ENCODE peak calls at places on chromosomes 2 and 18, in seven cellular contexts. W is endothelial cell of umbilical vein, T is A549, I is upper lobe of left lung, C is adrenal gland, R is body of pancreas, J is HCT116. A is an unnamed sample.

GRCh38 chr2:236641051-236641450 is 71.4 kb downstream of the ACKR3 start:
- DNase-seq in T (no peak), J (no peak), I (no peak), C (no peak), R (no peak), W (no peak), A (no peak)

GRCh38 chr18:79528846-79529245 is 133.1 kb downstream of the NFATC1 start:
- DNase-seq in R (peak; percentile 58), J (peak; percentile 21), C (peak; percentile 47), T (peak; percentile 62), W (peak; percentile 80), I (no peak), A (peak; percentile 88)

GRCh38 chr2:129823044-129823443 is 156.4 kb upstream of the RAB6C start:
- DNase-seq in R (no peak), J (no peak), W (no peak), I (no peak), C (no peak), T (no peak), A (no peak)

GRCh38 chr2:130972410-130972809 is 120.8 kb downstream of the FAM168B start:
- DNase-seq in C (no peak), T (no peak), J (peak; percentile 73), R (no peak), I (no peak), W (no peak), A (no peak)

GRCh38 chr2:11863513-11864328 is 117.3 kb downstream of the LPIN1 start:
- DNase-seq in I (peak; percentile 86), T (peak; percentile 73), R (peak; percentile 82), J (peak; percentile 71), W (peak; percentile 88), C (peak; percentile 95), A (peak; percentile 71)

GRCh38 chr2:220660277-220661155 is 911.6 kb downstream of the EPHA4 start:
- DNase-seq in J (no peak), C (no peak), R (no peak), W (no peak), I (no peak), T (no peak), A (no peak)

GRCh38 chr2:214987261-214987660 is 151.2 kb downstream of the ABCA12 start:
- DNase-seq in J (no peak), W (no peak), C (no peak), T (no peak), R (no peak), I (no peak), A (no peak)

GRCh38 chr2:69535739-69536374 is 98.6 kb upstream of the NFU1 start:
- DNase-seq in R (peak; percentile 4), T (no peak), J (no peak), W (no peak), C (no peak), I (no peak), A (no peak)

GRCh38 chr2:121960251-121960650 is 204.8 kb downstream of the TSN start:
- DNase-seq in T (no peak), R (no peak), W (no peak), J (no peak), I (no peak), C (no peak), A (no peak)

GRCh38 chr2:197793456-197793855 is 8.3 kb upstream of the BOLL start:
- DNase-seq in J (no peak), C (no peak), T (no peak), I (no peak), W (no peak), R (no peak), A (no peak)

GRCh38 chr2:164495491-164496223 is 125.6 kb downstream of the GRB14 start:
- DNase-seq in C (no peak), T (peak; percentile 72), R (no peak), J (peak; percentile 23), W (peak; percentile 44), I (no peak), A (peak; percentile 24)

GRCh38 chr2:66364495-66364992 is 70.4 kb upstream of the MEIS1 start:
- DNase-seq in R (peak; percentile 16), W (no peak), I (no peak), T (no peak), C (peak; percentile 25), J (no peak), A (peak; percentile 33)

GRCh38 chr2:161426788-161427412 is 10.8 kb downstream of the TBR1 start:
- DNase-seq in C (no peak), J (no peak), T (no peak), W (peak; percentile 39), R (no peak), I (no peak), A (no peak)

GRCh38 chr2:170771049-170771937 is 1.1 kb downstream of the ERICH2 start:
- DNase-seq in I (peak; percentile 34), R (no peak), C (no peak), W (no peak), J (peak; percentile 7), T (peak; percentile 35), A (peak; percentile 6)

GRCh38 chr2:218546012-218546411 is 22.1 kb downstream of the USP37 start:
- DNase-seq in R (no peak), C (no peak), W (no peak), I (no peak), T (no peak), J (no peak), A (no peak)

GRCh38 chr2:238729261-238729935 is 118.5 kb upstream of the TWIST2 start:
- DNase-seq in C (no peak), I (no peak), J (no peak), W (no peak), T (no peak), R (no peak), A (no peak)

GRCh38 chr2:238727585-238728321 is 120.1 kb upstream of the TWIST2 start:
- DNase-seq in C (no peak), W (no peak), R (no peak), I (no peak), T (no peak), J (no peak), A (peak; percentile 49)

GRCh38 chr2:238730001-238730669 is 117.8 kb upstream of the TWIST2 start:
- DNase-seq in I (no peak), J (no peak), T (no peak), W (no peak), R (no peak), C (no peak), A (no peak)

GRCh38 chr2:238728322-238729260 is 119.3 kb upstream of the TWIST2 start:
- DNase-seq in W (no peak), J (no peak), I (no peak), R (no peak), C (no peak), T (no peak), A (peak; percentile 25)

GRCh38 chr2:238731961-238732360 is 115.9 kb upstream of the TWIST2 start:
- DNase-seq in I (peak; percentile 8), T (no peak), W (no peak), J (no peak), R (no peak), C (no peak), A (no peak)
- H3K4me1 ChIP-seq in I (no peaks in the 10 kb centered on the region), T (no peaks in the 10 kb centered on the region), W (no peaks in the 10 kb centered on the region), J (no peaks in the 10 kb centered on the region), R (no peaks in the 10 kb centered on the region), C (no peaks in the 10 kb centered on the region), A (no peaks in the 10 kb centered on the region)

GRCh38 chr18:73261243-73261642 is 393.5 kb upstream of the NETO1 start:
- DNase-seq in J (no peak), T (peak; percentile 54), R (no peak), I (no peak), W (no peak), C (no peak), A (no peak)

GRCh38 chr18:73261923-73262322 is 394.1 kb upstream of the NETO1 start:
- DNase-seq in I (no peak), W (no peak), J (no peak), T (no peak), R (no peak), C (no peak), A (no peak)

DNA sequence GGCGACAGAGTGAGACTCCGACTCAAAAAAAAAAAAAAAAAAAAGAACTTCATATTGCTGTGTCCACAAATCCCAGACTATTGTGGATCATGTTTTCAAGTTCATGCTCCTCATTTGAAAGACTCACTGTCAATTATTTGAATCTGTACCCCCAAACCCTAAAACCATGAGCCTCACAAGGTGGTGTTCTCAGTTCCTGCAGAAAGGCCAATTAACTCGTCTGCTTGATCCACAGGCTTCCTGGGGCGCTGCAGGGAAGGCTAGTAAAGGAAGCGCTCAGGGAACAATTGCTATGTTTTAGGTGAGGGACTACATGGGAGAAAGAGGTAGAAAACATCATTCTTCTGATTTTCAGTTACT is 396.8 kb upstream of the NETO1 start:
- DNase-seq in I (no peak), T (no peak), R (no peak), C (no peak), W (no peak), J (no peak), A (no peak)
- TF ChIP-seq POLR2A in I (no peak), T (no peak), R (no peak), C (no peak), W (no peak), J (no peak), A (no peak)

GRCh38 chr2:15695582-15696330 is 104.1 kb downstream of the DDX1 start:
- DNase-seq in W (no peak), T (no peak), J (no peak), I (no peak), R (no peak), C (no peak), A (no peak)
- H3K4me1 ChIP-seq in W (no peaks in the 10 kb centered on the region), T (no peaks in the 10 kb centered on the region), J (no peaks in the 10 kb centered on the region), I (no peaks in the 10 kb centered on the region), R (no peaks in the 10 kb centered on the region), C (no peaks in the 10 kb centered on the region), A (no peaks in the 10 kb centered on the region)

GRCh38 chr18:25353080-25353479 is 1.1 kb upstream of the ZNF521 start:
- DNase-seq in I (no peak), C (no peak), T (no peak), W (peak; percentile 52), R (no peak), J (no peak), A (no peak)

GRCh38 chr18:25350561-25351201 is 1.3 kb downstream of the ZNF521 start:
- DNase-seq in W (peak; percentile 55), R (no peak), J (no peak), T (no peak), I (no peak), C (peak; percentile 59), A (peak; percentile 40)

GRCh38 chr18:25351280-25351772 is 640 bp downstream of the ZNF521 start:
- DNase-seq in I (no peak), C (peak; percentile 27), R (no peak), W (no peak), J (no peak), T (no peak), A (no peak)

GRCh38 chr18:25352629-25353005 is 651 bp upstream of the ZNF521 start:
- DNase-seq in W (no peak), C (no peak), I (no peak), R (no peak), T (no peak), J (no peak), A (no peak)

DNA sequence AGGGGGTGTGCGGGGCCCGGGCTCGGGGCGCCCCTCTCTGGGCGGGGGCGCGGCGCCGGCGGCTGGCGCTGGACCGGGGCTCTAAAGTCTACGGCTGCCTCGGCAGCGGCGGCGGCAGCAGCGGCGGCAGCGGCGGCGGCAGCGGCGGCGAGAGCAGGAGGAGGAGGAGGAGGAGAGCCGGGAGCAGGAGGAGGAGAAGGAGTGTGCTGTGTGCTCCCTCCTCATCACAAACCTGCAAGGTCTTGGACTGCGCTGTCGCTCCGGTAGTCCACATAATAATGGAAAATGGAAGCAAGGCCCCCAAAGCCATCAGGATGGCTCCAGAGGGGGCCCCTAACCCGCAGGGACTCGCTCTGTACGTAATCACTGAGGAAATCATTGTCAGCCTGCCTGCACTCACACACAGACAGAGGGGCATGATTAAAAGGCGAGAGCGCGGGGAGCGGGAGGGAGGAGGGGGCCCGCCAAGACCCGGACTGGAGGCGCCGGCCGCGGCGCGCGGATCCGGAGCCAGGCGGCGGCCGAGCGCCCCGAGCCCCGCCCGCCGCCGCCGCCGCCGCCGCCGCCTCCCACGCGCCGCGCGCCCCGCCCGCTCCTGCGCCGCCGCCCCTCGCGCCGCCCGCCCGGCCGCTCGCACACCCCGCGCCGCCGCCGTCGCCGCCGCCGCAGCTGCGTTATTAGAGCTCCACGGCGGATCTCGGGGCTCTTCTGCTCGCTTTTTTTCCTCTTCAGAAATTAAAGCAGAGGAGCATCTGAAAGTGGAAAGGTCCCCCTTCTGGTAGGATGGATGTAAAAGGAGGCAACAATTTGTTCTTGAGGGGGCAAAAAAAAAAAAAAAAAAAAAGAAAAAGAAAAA is at the start of gene ZNF521:
- DNase-seq in W (peak; percentile 93), C (peak; percentile 91), R (peak; percentile 72), I (peak; percentile 76), T (peak; percentile 33), J (peak; percentile 18), A (peak; percentile 77)
- TF ChIP-seq POLR2A in W (peak; percentile 88), C (peak; percentile 51), R (peak; percentile 34), I (no peak), T (no peak), J (no peak), A (peak; percentile 64)